ENCODE peak calls at places on chromosome 2, in six cellular contexts. S is A549, B is GM12878, V is HepG2, N is K562, L is endothelial cell of umbilical vein. I is an unnamed sample.

GRCh38 chr2:19876751-19877150 is 25.0 kb downstream of the TTC32 start:
- DNase-seq in B (no peak), V (no peak), S (no peak), N (no peak), L (no peak), I (no peak)

GRCh38 chr2:31440764-31441163 is 26.2 kb upstream of the XDH start:
- DNase-seq in V (no peak), B (no peak), S (no peak), L (no peak), N (no peak), I (no peak)

GRCh38 chr2:19942199-19942598 is 40.4 kb upstream of the TTC32 start:
- DNase-seq in B (no peak), V (no peak), N (no peak), S (no peak), L (no peak), I (no peak)

GRCh38 chr2:18356676-18357075 is 203.8 kb downstream of the RDH14 start:
- DNase-seq in V (no peak), B (no peak), L (peak), S (no peak), N (no peak), I (no peak)

GRCh38 chr2:2026252-2026831 is 282.0 kb upstream of the PXDN start:
- DNase-seq in S (no peak), L (no peak), B (no peak), V (peak), N (no peak), I (no peak)

GRCh38 chr2:196441527-196441926 is 198.0 kb upstream of the CCDC150 start:
- DNase-seq in V (no peak), N (no peak), S (no peak), L (no peak), B (no peak), I (no peak)

GRCh38 chr2:181891258-181891965 is at the start of gene ITPRID2:
- DNase-seq in V (peak), B (no peak), L (peak), S (peak), N (peak), I (peak)

GRCh38 chr2:1234731-1235308 is 178.4 kb upstream of the TPO start:
- DNase-seq in V (no peak), N (no peak), L (no peak), B (no peak), S (no peak), I (no peak)

GRCh38 chr2:134120718-134121630 is 132.9 kb upstream of the MGAT5 start:
- DNase-seq in B (no peak), S (no peak), L (peak), V (no peak), N (peak), I (peak)

GRCh38 chr2:44909831-44910230 is 31.7 kb upstream of the SIX3 start:
- DNase-seq in B (no peak), L (no peak), N (no peak), S (no peak), V (no peak), I (no peak)

GRCh38 chr2:212995920-212996319 is 155.5 kb downstream of the IKZF2 start:
- DNase-seq in N (no peak), B (no peak), V (no peak), L (no peak), S (no peak), I (no peak)

GRCh38 chr2:148458171-148458570 is 186.4 kb upstream of the EPC2 start:
- DNase-seq in B (no peak), V (no peak), S (no peak), L (no peak), N (no peak), I (no peak)

GRCh38 chr2:219010162-219010756 is 17.0 kb upstream of the CRYBA2 start:
- DNase-seq in L (no peak), V (peak), N (peak), S (peak), B (no peak), I (peak)

GRCh38 chr2:237538901-237539300 is 27.5 kb upstream of the PRLH start:
- DNase-seq in B (no peak), L (no peak), S (no peak), V (no peak), N (no peak), I (no peak)

GRCh38 chr2:104025296-104025695 is 828.6 kb upstream of the POU3F3 start:
- DNase-seq in B (no peak), N (no peak), V (no peak), L (no peak), S (no peak), I (no peak)

GRCh38 chr2:86750240-86750839 is 30.2 kb downstream of the RMND5A start:
- DNase-seq in L (no peak), B (no peak), N (no peak), S (no peak), V (no peak), I (peak)
- TF ChIP-seq MYC in L (no peak), B (no peak), N (no peak), S (no peak), V (no peak), I (no peak)

GRCh38 chr2:7887441-7887840 is 794.4 kb upstream of the ID2 start:
- DNase-seq in L (no peak), B (no peak), S (no peak), V (no peak), N (no peak), I (no peak)
- TF ChIP-seq MAX in L (no peak), B (no peak), S (no peak), V (no peak), N (no peak), I (no peak)

GRCh38 chr2:203030991-203031390 is 16.3 kb downstream of the NBEAL1 start:
- DNase-seq in V (no peak), N (no peak), B (no peak), L (no peak), S (no peak), I (no peak)
- TF ChIP-seq MYC in V (no peak), N (no peak), B (no peak), L (no peak), S (no peak), I (no peak)

DNA sequence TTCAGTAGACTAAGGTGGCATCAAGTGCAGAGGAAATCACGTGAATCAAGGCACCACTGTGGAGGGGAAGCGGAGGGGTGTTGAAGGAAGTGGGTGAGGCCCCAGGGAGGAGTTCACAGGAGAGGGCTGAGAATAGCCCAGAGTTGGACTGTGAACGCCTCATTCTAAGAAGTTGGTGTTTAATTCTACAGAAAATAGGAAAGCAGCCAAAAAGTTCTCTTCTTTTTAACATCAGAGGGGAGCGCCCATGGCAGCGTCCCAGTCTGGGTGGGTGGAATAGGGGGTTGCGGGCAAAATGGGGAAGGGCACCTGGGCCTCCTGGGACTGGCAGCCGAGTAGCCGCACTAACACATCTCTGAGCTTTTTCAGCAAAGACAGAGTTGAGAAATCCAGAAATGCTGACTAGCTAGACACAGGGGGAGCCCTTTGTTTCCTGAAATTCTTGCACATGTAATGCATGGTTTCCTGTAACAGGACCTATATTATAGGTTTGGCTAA is 96.9 kb downstream of the NEB start:
- DNase-seq in N (no peak), B (peak), S (no peak), V (no peak), L (no peak), I (peak)
- TF ChIP-seq MAX in N (no peak), B (no peak), S (no peak), V (no peak), L (no peak), I (peak)

GRCh38 chr2:61946661-61947060 is 41.2 kb downstream of the COMMD1 start:
- DNase-seq in S (no peak), B (no peak), V (no peak), L (peak), N (no peak), I (no peak)
- TF ChIP-seq MYC in S (no peak), B (no peak), V (no peak), L (no peak), N (no peak), I (no peak)

GRCh38 chr2:221486106-221486505 is 86.0 kb downstream of the EPHA4 start:
- DNase-seq in V (no peak), S (no peak), N (no peak), L (no peak), B (no peak), I (no peak)

GRCh38 chr2:221488134-221488807 is 83.8 kb downstream of the EPHA4 start:
- DNase-seq in B (no peak), N (no peak), V (no peak), L (no peak), S (no peak), I (no peak)

GRCh38 chr2:221484761-221485499 is 87.2 kb downstream of the EPHA4 start:
- DNase-seq in B (no peak), N (no peak), V (no peak), S (no peak), L (no peak), I (no peak)

GRCh38 chr2:221482581-221483140 is 89.4 kb downstream of the EPHA4 start:
- DNase-seq in V (no peak), L (no peak), N (no peak), B (no peak), S (no peak), I (no peak)

GRCh38 chr2:221485500-221485870 is 86.6 kb downstream of the EPHA4 start:
- DNase-seq in L (no peak), S (no peak), B (no peak), N (no peak), V (no peak), I (no peak)
- TF ChIP-seq MAX in L (no peak), S (no peak), B (no peak), N (no peak), V (no peak), I (no peak)

GRCh38 chr2:39091063-39091462 is 29.8 kb downstream of the SOS1 start:
- DNase-seq in V (no peak), S (no peak), B (no peak), L (no peak), N (no peak), I (no peak)

GRCh38 chr2:39095624-39096023 is 25.2 kb downstream of the SOS1 start:
- DNase-seq in V (no peak), L (no peak), N (no peak), S (no peak), B (no peak), I (no peak)

GRCh38 chr2:39093208-39093898 is 27.5 kb downstream of the SOS1 start:
- DNase-seq in V (no peak), B (no peak), L (no peak), S (no peak), N (peak), I (no peak)

GRCh38 chr2:39091535-39091934 is 29.3 kb downstream of the SOS1 start:
- DNase-seq in B (no peak), N (no peak), L (no peak), S (no peak), V (no peak), I (no peak)

DNA sequence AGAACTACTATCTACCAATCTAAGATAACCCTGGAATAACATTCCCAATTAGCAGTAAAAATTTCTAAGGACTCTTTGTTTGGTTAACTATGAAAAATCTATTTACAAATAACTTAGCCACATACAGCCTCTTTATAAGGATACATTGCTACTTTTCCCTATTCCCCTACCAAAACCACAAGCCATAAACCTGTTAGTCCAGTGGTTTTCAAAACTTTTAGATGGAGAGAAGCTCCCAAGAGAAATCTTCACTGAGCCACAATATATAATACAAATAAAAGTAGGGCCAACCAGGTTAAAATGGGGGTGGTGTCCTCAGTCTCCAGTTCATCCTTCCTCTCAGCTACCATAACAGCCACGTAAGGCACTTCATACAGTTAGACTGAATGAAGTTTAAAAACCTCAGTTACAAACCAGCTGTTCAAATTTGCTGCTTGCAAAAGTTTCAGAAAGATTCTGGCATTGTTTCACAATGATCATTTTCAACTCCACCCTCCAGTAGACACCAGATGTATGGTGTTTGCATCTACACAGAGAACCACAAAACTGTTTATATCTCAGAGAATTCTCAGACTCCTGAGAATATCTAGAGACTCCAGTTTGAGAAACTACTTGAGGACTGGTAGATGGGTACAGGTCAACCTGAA is 26.0 kb downstream of the SOS1 start:
- DNase-seq in L (no peak), N (no peak), V (no peak), B (peak), S (no peak), I (peak)
- TF ChIP-seq MYC in L (no peak), N (no peak), V (no peak), B (no peak), S (no peak), I (no peak)